ENCODE peak calls at places on chromosomes 13 and 19, in six cellular contexts. U is fibroblast of mammary gland, Y is NT2/D1, R is ELR, K is GDM1, W is fibroblast of pulmonary artery. E is an unnamed sample.

GRCh38 chr13:97306646-97307045 is 84.5 kb downstream of the MBNL2 start:
- DNase-seq in U (peak), Y (no peak), R (no peak), K (no peak), W (peak), E (peak)

GRCh38 chr13:21481359-21481758 is 22.3 kb upstream of the ZDHHC20 start:
- DNase-seq in U (no peak), Y (no peak), R (no peak), K (no peak), W (no peak), E (no peak)

GRCh38 chr19:55070755-55071502 is 4.7 kb upstream of the EPS8L1 start:
- DNase-seq in U (peak), Y (no peak), R (peak), K (peak), W (peak), E (peak)

GRCh38 chr13:114264886-114265611 is 16.4 kb upstream of the UPF3A start:
- DNase-seq in U (peak), Y (no peak), R (peak), K (no peak), W (peak), E (peak)

GRCh38 chr13:113149711-113150544 is 8.5 kb upstream of the PROZ start:
- DNase-seq in U (no peak), Y (no peak), R (no peak), K (no peak), W (no peak), E (no peak)

GRCh38 chr19:41297628-41298326 is 12.2 kb upstream of the CCDC97 start:
- DNase-seq in U (no peak), Y (no peak), R (no peak), K (no peak), W (no peak), E (no peak)

GRCh38 chr19:35757231-35757748 is 461 bp upstream of the HSPB6 start:
- DNase-seq in U (peak), Y (no peak), R (peak), K (no peak), W (peak), E (peak)

GRCh38 chr13:110616103-110617101 is 1.1 kb downstream of the NAXD start:
- DNase-seq in U (peak), Y (no peak), R (peak), K (no peak), W (peak), E (peak)

GRCh38 chr13:98879965-98880364 is 97.9 kb downstream of the DOCK9 start:
- DNase-seq in U (no peak), Y (no peak), R (no peak), K (no peak), W (no peak), E (no peak)

GRCh38 chr13:114124921-114125320 is 7.5 kb downstream of the RASA3 start:
- DNase-seq in U (peak), Y (no peak), R (peak), K (peak), W (peak), E (peak)

GRCh38 chr13:51950722-51951121 is 60.5 kb downstream of the ATP7B start:
- DNase-seq in U (no peak), Y (no peak), R (peak), K (no peak), W (peak), E (no peak)

GRCh38 chr13:43720780-43721397 is 65.9 kb downstream of the ENOX1 start:
- DNase-seq in U (peak), Y (no peak), R (peak), K (no peak), W (peak), E (peak)

GRCh38 chr19:33385956-33386355 is 12.4 kb downstream of the CEBPG start:
- DNase-seq in U (no peak), Y (no peak), R (no peak), K (no peak), W (no peak), E (no peak)

E was measured in choroid plexus epithelial cell.